ENCODE peak calls at places on chromosome 21, in five cellular contexts. T is GM12865, A is MG63, B is GM23248, W is mesenchymal stem cell. R is an unnamed sample.

GRCh38 chr21:39057121-39057520 is 126.1 kb downstream of the PSMG1 start:
- DNase-seq in B (no peak), T (no peak), A (no peak), W (no peak), R (no peak)

GRCh38 chr21:40512590-40512989 is 334.4 kb downstream of the DSCAM start:
- DNase-seq in B (no peak), T (no peak), A (no peak), W (no peak), R (no peak)

GRCh38 chr21:38861989-38862683 is 56.4 kb downstream of the ETS2 start:
- DNase-seq in B (no peak), A (no peak), W (no peak), T (peak), R (peak)

GRCh38 chr21:31132574-31133242 is 94.4 kb upstream of the KRTAP19-8 start:
- DNase-seq in B (peak), A (peak), W (peak), T (peak), R (peak)

GRCh38 chr21:15221799-15222386 is 157.1 kb upstream of the NRIP1 start:
- DNase-seq in A (peak), W (peak), B (peak), T (peak), R (peak)

GRCh38 chr21:32732544-32732943 is 4.7 kb upstream of the SYNJ1 start:
- DNase-seq in W (no peak), A (no peak), T (no peak), B (no peak), R (no peak)

GRCh38 chr21:38830667-38831525 is 25.2 kb downstream of the ETS2 start:
- DNase-seq in W (no peak), T (no peak), B (no peak), A (no peak), R (no peak)

GRCh38 chr21:39712976-39713375 is 32.0 kb upstream of the IGSF5 start:
- DNase-seq in B (no peak), A (no peak), T (no peak), W (no peak), R (no peak)

GRCh38 chr21:17461582-17461981 is 51.3 kb upstream of the CXADR start:
- DNase-seq in W (peak), T (no peak), B (peak), A (peak), R (peak)

GRCh38 chr21:39518055-39518844 is 66.5 kb downstream of the SH3BGR start:
- DNase-seq in B (peak), A (peak), T (peak), W (peak), R (peak)

GRCh38 chr21:27129694-27130093 is 162.8 kb upstream of the ADAMTS5 start:
- DNase-seq in W (no peak), A (no peak), B (no peak), T (no peak), R (no peak)

GRCh38 chr21:14686466-14687276 is 140.6 kb upstream of the SAMSN1 start:
- DNase-seq in W (no peak), T (peak), A (no peak), B (no peak), R (peak)

GRCh38 chr21:24649691-24650090 is 957.6 kb downstream of the MRPL39 start:
- DNase-seq in W (no peak), T (no peak), B (no peak), A (no peak), R (no peak)

GRCh38 chr21:43923391-43923790 is 58.4 kb downstream of the AGPAT3 start:
- DNase-seq in B (peak), W (no peak), A (peak), T (no peak), R (peak)

GRCh38 chr21:44089001-44089911 is 17.9 kb upstream of the PWP2 start:
- DNase-seq in T (no peak), A (no peak), W (no peak), B (no peak), R (no peak)

GRCh38 chr21:15688809-15689208 is 41.0 kb upstream of the USP25 start:
- DNase-seq in B (no peak), T (peak), A (no peak), W (no peak), R (peak)

GRCh38 chr21:40291560-40291959 is 424.3 kb downstream of the PCP4 start:
- DNase-seq in B (no peak), T (no peak), A (no peak), W (no peak), R (no peak)

GRCh38 chr21:38478782-38479181 is 19.5 kb downstream of the ERG start:
- DNase-seq in T (no peak), B (peak), A (no peak), W (peak), R (peak)

GRCh38 chr21:29148535-29148934 is 18.1 kb downstream of the MAP3K7CL start:
- DNase-seq in T (peak), W (no peak), A (peak), B (peak), R (peak)

GRCh38 chr21:15967661-15968060 is 237.9 kb downstream of the USP25 start:
- DNase-seq in W (peak), T (no peak), B (peak), A (no peak), R (peak)

GRCh38 chr21:15415541-15416261 is 314.1 kb upstream of the USP25 start:
- DNase-seq in W (no peak), B (peak), T (no peak), A (peak), R (no peak)

GRCh38 chr21:29656504-29657227 is 283.1 kb downstream of the GRIK1 start:
- DNase-seq in T (peak), W (peak), A (no peak), B (peak), R (peak)

GRCh38 chr21:27024316-27024715 is 57.4 kb upstream of the ADAMTS5 start:
- DNase-seq in A (no peak), W (peak), T (no peak), B (peak), R (peak)

GRCh38 chr21:43302356-43302700 is 124.6 kb downstream of the SIK1 start:
- DNase-seq in W (no peak), T (no peak), A (no peak), B (no peak), R (no peak)

GRCh38 chr21:25179116-25179515 is 428.2 kb downstream of the MRPL39 start:
- DNase-seq in T (no peak), B (peak), A (no peak), W (no peak), R (peak)

GRCh38 chr21:42117229-42118048 is 46.3 kb downstream of the UMODL1 start:
- DNase-seq in B (peak), A (peak), W (peak), T (peak), R (peak)
- H3K4me3 ChIP-seq in B (peak), A (no peak), W (peak), T (no peak), R (no peak)

GRCh38 chr21:46121286-46122221 is 23.6 kb downstream of the COL6A2 start:
- DNase-seq in A (peak), T (no peak), B (no peak), W (no peak), R (no peak)
- H3K4me3 ChIP-seq in A (no peak), T (no peak), B (no peak), W (no peak), R (no peak)

GRCh38 chr21:45439171-45439872 is 34.4 kb downstream of the COL18A1 start:
- DNase-seq in A (peak), B (peak), W (peak), T (peak), R (peak)

GRCh38 chr21:45436371-45437040 is 31.5 kb downstream of the COL18A1 start:
- DNase-seq in A (no peak), B (no peak), T (no peak), W (no peak), R (no peak)

GRCh38 chr21:45440736-45441350 is 35.9 kb downstream of the COL18A1 start:
- DNase-seq in B (no peak), A (no peak), W (no peak), T (no peak), R (no peak)

GRCh38 chr21:45439901-45440461 is 35.0 kb downstream of the COL18A1 start:
- DNase-seq in A (no peak), T (no peak), W (no peak), B (no peak), R (no peak)

GRCh38 chr21:45438391-45439145 is 33.6 kb downstream of the COL18A1 start:
- DNase-seq in B (no peak), A (no peak), T (no peak), W (no peak), R (no peak)
- H3K4me3 ChIP-seq in B (peak), A (peak), T (no peak), W (peak), R (peak)

DNA sequence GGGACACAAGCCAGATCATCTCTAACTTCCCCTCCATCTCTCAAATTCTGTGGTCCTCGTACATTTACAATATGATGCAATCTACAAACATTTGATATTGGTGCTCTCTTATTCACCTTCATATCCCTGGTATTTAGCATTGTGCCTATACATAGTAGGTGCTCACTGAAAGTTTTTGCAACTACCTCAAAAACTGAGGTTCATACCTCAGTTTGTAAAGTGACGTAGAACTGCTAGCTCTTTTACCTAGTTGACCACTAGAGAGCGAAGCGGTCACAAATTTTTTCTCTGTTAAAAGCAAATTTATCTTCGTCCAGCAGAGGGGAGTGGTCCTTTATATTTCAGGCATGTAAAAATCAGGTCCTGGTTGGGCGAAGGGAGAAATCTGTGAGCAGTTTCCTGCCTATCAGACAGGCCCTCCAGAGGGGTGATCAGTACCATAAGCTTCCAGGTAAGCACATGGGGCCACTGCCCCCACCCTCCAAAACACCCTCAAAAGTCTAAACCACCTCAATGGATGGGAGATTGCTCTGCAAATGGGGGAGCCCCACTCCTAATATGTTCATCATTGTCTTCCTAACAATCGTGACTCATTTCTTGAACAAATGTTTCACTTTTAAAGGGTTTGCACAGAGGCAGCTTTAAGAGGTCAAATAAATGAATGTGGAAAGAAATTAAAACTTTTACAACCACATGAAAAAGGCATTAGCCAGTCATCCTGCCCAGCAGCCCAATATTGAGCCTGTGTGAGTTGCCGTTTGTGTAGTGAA is 10.6 kb upstream of the HLCS start:
- DNase-seq in A (peak), B (peak), W (peak), T (peak), R (peak)
- H3K4me3 ChIP-seq in A (no peak), B (peak), W (peak), T (no peak), R (no peak)

GRCh38 chr21:46537026-46537425 is 67.9 kb downstream of the S100B start:
- DNase-seq in W (no peak), B (no peak), T (no peak), A (no peak), R (no peak)
- H3K4me3 ChIP-seq in W (no peak), B (no peak), T (no peak), A (no peak), R (no peak)

DNA sequence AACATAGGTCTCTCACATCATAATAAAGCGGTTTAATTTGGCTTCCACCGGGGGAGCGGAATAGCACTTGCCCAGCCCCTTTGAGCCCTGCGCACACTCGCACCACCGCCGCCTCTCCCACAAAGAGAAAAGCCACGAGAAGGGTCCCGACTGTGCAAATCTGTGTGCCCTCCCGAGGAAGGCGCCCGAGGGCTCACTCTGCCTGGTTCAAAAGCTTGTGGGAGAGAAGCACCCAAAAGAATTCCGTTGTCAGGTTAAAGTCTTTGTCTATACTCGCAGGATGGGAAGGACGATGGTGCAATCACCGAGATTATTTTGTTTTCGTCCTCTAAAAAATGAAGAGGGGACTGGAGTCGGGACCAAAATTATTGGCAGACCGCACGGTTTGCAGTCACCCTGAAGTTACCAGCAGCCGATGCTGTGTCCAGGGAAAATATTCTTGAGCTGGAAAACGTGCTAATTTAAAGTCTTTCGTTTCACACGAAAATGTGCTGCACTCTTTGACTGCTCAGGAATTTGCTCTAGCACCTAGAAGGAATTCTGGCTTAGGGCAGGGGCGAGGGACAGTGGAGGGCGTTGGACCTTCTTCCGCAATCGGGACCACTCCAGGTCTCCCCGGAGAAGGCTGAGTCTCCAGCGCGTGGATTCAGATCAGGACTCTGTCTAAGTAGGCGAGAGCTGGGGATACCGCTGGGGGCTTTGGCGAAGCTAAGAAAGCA is 6.6 kb upstream of the SIM2 start:
- DNase-seq in B (no peak), A (no peak), W (no peak), T (no peak), R (no peak)
- H3K4me3 ChIP-seq in B (no peak), A (peak), W (no peak), T (no peak), R (no peak)

GRCh38 chr21:21200103-21200938 is 202.1 kb downstream of the NCAM2 start:
- DNase-seq in A (peak), T (no peak), W (peak), B (peak), R (peak)

GRCh38 chr21:21203822-21204339 is 205.7 kb downstream of the NCAM2 start:
- DNase-seq in T (no peak), A (no peak), W (no peak), B (no peak), R (no peak)

GRCh38 chr21:21199342-21200102 is 201.3 kb downstream of the NCAM2 start:
- DNase-seq in W (no peak), A (no peak), T (no peak), B (peak), R (no peak)

GRCh38 chr21:21196848-21197247 is 198.6 kb downstream of the NCAM2 start:
- DNase-seq in T (no peak), A (no peak), W (no peak), B (no peak), R (no peak)

DNA sequence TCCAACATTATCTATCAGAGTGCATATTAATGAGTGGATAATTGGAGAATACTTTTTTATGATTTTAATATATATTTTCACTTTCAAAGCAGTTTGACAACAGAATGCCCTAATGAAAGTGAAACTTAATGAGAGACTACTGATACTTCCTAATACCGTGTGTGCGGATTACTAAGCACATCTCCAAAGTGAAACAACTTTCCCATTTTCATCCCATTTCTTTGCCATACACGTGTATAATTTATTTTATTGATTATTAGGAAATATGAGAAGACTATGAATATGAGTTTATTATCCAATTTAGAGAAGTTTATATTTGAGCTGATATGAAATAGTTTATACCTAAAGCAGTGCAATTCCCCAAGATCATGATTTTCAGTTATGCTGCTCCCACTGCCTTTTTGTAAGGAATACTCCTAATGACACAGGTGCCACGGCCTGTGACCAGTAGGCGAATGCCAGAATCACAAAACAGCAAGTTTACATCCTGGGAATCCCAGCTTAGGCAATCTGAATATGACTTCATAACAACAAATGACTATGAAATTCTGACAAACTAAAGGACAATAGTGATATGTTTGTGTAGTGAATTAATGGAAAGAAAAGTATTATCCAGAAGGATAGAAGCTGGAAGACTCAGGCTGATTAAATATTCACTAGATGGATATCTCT is 202.9 kb downstream of the NCAM2 start:
- DNase-seq in W (peak), B (peak), T (no peak), A (no peak), R (peak)
- H3K4me3 ChIP-seq in W (peak), B (peak), T (no peak), A (peak), R (no peak)

GRCh38 chr21:35909456-35910178 is 150.7 kb downstream of the SETD4 start:
- DNase-seq in B (peak), A (no peak), W (no peak), T (no peak), R (no peak)
- H3K4me3 ChIP-seq in B (no peak), A (no peak), W (no peak), T (no peak), R (no peak)

GRCh38 chr21:45485686-45486442 is 56.4 kb downstream of the SLC19A1 start:
- DNase-seq in T (no peak), W (no peak), A (no peak), B (no peak), R (no peak)
- H3K4me3 ChIP-seq in T (no peak), W (no peak), A (no peak), B (no peak), R (no peak)